ENCODE peak calls at places on chromosomes 13 and 19, in seven cellular contexts. X, F, W, J, C, K and P are unnamed samples.

GRCh38 chr19:50433201-50434180 is 799 bp downstream of the MYBPC2 start:
- DNase-seq in K (no peak), X (no peak), J (no peak), F (no peak), W (no peak), C (no peak), P (no peak)

GRCh38 chr13:39159393-39159792 is 121.1 kb downstream of the NHLRC3 start:
- DNase-seq in K (no peak), X (peak; percentile 7), W (no peak), C (no peak), F (no peak), J (no peak), P (no peak)

GRCh38 chr13:24264976-24265375 is 44.4 kb upstream of the C1QTNF9 start:
- DNase-seq in F (no peak), C (no peak), X (no peak), J (no peak), W (no peak), K (no peak), P (no peak)

GRCh38 chr13:25840931-25841330 is 210.9 kb downstream of the SHISA2 start:
- DNase-seq in X (no peak), F (no peak), J (no peak), C (no peak), W (no peak), K (no peak), P (no peak)

GRCh38 chr19:12790628-12791344 is 500 bp upstream of the JUNB start:
- DNase-seq in F (no peak), X (no peak), K (no peak), J (no peak), C (no peak), W (no peak), P (no peak)

GRCh38 chr13:83386609-83387008 is 495.7 kb downstream of the SLITRK1 start:
- DNase-seq in X (no peak), J (no peak), K (peak; percentile 20), C (no peak), W (no peak), F (no peak), P (no peak)

GRCh38 chr13:110348751-110349150 is 41.7 kb downstream of the COL4A2 start:
- DNase-seq in J (no peak), W (no peak), F (no peak), X (no peak), C (no peak), K (no peak), P (no peak)

GRCh38 chr13:74246398-74246975 is 112.3 kb upstream of the KLF12 start:
- DNase-seq in K (peak; percentile 43), X (peak; percentile 14), C (peak; percentile 63), W (no peak), F (peak; percentile 46), J (no peak), P (no peak)

GRCh38 chr19:34347561-34348165 is 17.3 kb upstream of the GPI start:
- DNase-seq in C (no peak), F (no peak), J (no peak), K (no peak), W (no peak), X (peak; percentile 74), P (no peak)

GRCh38 chr13:107216046-107216715 is 648.2 kb upstream of the ARGLU1 start:
- DNase-seq in F (no peak), C (no peak), W (no peak), K (no peak), J (no peak), X (peak; percentile 40), P (peak; percentile 38)

GRCh38 chr19:56076413-56076998 is 44.6 kb downstream of the ZNF787 start:
- DNase-seq in C (peak; percentile 48), K (peak; percentile 50), F (peak; percentile 72), W (no peak), X (peak; percentile 37), J (peak; percentile 15), P (peak; percentile 60)

GRCh38 chr19:4636151-4636717 is 3.1 kb upstream of the TNFAIP8L1 start:
- DNase-seq in K (peak; percentile 34), X (peak; percentile 78), W (peak; percentile 82), F (peak; percentile 44), J (no peak), C (peak; percentile 42), P (peak; percentile 49)

GRCh38 chr13:72890546-72890945 is 108.6 kb downstream of the PIBF1 start:
- DNase-seq in X (no peak), F (no peak), C (no peak), K (no peak), W (no peak), J (no peak), P (no peak)

GRCh38 chr13:54175470-54175869 is 1146.9 kb downstream of the OLFM4 start:
- DNase-seq in J (no peak), F (no peak), X (no peak), C (no peak), K (no peak), W (no peak), P (no peak)

DNA sequence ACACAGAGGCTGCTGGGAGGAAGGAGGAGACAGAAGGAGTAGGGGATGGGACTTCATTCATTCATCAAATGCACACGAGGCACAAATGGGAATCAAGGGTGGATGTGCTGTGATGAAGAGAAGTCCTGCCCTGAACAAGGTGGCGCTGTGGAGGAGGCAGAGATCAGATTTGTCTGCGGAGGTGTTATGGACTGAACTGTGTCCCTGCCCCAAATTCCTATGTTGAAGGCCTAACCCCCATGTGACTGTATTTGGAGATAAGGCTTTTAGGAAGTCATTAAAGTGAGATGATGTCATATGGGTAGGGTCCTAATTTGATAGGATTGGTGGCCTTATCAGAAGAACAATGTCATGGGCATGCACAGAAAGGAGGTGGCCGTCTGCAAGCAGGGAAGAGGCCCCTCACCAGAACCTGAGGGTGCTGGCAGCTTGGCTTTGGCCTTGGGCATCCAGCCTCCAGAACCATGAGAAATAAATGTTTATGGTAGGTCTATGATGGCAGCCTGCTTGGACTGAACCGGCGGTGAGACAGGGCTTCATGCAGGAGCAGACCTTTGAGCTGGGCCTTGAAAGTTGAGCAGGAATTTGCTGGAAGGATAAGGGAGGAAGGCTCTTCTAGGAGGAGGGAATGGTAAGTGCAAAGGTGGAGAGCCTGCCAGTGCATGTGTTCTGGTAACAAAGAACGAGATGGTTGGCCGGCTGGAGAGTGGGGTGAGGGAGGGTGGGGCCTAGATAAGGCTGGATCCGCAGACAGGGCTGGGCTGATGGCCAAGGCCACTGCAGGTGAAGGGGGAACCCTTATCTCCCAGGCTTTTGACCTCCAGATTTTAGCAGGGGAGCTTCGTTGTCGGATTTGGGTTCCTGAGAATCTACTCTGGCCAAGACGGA is 2.7 kb upstream of the CEBPA start:
- DNase-seq in K (no peak), J (no peak), F (no peak), C (no peak), X (no peak), W (peak; percentile 31), P (no peak)
- TF ChIP-seq CTCF in K (no peak), J (no peak), F (no peak), C (no peak), X (no peak), W (peak; percentile 26), P (no peak)

GRCh38 chr13:46289260-46289955 is 77.7 kb downstream of the LRRC63 start:
- DNase-seq in C (no peak), F (no peak), X (no peak), W (no peak), J (no peak), K (no peak), P (no peak)
- TF ChIP-seq CTCF in C (no peak), F (no peak), X (no peak), W (no peak), J (no peak), K (no peak), P (no peak)

GRCh38 chr13:51805313-51805712 is 1.4 kb upstream of the DHRS12 start:
- DNase-seq in F (no peak), C (no peak), X (no peak), W (no peak), K (no peak), J (no peak), P (no peak)

GRCh38 chr13:51804295-51805172 is 571 bp upstream of the DHRS12 start:
- DNase-seq in X (peak; percentile 53), J (no peak), F (no peak), W (no peak), K (no peak), C (no peak), P (no peak)

GRCh38 chr13:51803018-51803417 is 945 bp downstream of the DHRS12 start:
- DNase-seq in K (no peak), J (no peak), W (no peak), F (no peak), X (peak; percentile 25), C (no peak), P (no peak)

GRCh38 chr13:51802601-51803000 is 1.4 kb downstream of the DHRS12 start:
- DNase-seq in K (no peak), F (no peak), J (no peak), X (no peak), W (no peak), C (no peak), P (no peak)

DNA sequence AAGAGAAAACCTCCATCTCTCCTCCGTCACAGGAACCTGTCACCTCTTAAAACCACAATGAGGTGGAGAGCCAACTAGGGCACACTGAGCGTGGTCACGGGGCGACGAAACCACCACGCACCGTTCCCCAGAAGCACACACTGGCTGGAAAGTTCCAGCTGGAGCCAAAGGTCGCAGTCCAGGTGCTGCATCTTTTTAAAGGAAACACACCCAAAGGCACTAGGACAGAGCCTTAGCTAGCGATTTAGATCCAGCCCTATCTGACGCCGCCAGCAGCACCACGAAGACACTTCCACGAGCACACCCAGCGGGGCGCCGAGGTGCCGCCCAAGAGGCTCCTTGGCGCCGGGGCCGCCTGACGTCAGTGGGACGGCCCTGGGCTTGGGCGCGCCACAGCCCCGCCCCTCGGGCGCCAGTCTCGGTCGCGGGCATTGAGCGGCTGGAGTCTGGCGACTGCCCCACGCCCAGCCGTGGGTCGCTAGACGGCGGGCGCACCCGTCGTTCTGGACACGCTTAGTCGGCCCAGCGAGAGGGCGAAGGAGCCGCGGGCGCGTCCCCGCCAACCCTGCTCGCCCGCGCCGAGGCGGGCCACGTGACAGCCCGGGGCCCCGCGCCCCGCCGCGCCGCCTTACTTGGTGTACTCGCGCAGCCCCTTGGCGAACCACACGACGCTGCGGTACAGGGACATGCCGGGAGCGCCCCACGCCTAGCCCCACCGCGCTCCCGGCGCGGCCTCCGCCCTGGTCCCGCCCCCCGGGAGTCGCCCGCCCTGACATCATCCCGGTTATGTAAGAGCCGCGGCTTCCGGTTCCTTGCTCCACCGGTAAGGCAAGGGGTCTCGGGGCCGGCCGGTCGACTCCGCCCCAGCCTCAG is at the start of gene DHRS12:
- DNase-seq in J (no peak), F (peak; percentile 80), K (peak; percentile 66), W (peak; percentile 82), X (peak; percentile 91), C (peak; percentile 77), P (peak; percentile 84)
- TF ChIP-seq CTCF in J (no peak), F (peak; percentile 9), K (no peak), W (no peak), X (peak; percentile 27), C (no peak), P (no peak)

DNA sequence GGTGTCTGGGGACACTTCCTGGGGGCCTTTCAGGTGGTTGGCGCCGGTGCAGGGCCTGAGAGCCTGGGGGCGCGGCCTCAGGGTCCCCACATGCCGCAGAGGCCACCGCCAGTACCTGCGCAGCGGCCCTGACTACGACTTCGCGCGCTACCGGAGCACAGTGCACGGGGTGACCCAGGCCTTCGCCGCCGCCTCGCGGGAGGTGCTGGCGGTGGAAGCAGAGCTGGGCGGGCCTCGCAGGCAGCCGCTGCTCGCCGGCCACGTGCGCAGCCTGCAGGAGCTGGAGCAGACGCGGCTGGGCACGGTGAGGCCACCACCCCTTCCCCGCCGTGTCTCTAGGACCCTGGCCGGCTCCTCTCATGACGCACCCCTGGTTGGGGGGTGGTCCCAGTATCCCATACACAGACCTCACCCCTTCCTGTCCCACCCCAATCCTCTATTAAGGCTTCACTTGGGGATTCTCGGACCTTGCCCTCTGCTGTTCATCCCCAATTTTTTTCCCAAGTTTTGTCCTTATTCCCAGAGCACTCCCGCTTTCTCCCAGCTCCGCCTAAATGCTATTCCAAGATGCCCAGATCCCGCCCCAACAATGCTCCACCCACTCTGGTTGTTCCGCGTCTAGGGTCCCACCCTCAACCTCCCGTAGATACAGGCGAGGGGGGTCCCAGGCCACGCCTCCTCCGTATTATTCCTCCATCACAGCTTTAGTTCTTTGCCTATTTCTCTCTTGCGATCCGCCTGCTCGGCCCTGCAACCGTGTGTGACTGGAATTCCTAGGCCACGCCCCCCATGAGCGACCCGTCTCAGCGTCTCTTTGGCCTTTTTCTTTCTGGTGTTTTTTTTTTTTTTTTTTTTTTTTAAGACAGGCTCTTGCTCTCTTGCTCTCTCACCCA is 1.0 kb downstream of the REX1BD start:
- DNase-seq in X (peak; percentile 46), K (peak; percentile 55), W (peak; percentile 93), J (no peak), F (peak; percentile 68), C (peak; percentile 47), P (peak; percentile 75)
- TF ChIP-seq CTCF in X (no peak), K (peak; percentile 19), W (no peak), J (peak; percentile 12), F (no peak), C (no peak), P (peak; percentile 4)